ENCODE peak calls at places on chromosomes 6 and 20, in four cellular contexts. L, T, Y and M are unnamed samples.

GRCh38 chr6:26246553-26246952 is 118.4 kb upstream of the BTN3A2 start:
- DNase-seq in Y (no peak), L (no peak), T (no peak), M (no peak)

GRCh38 chr20:33601861-33602260 is 60.3 kb upstream of the C20orf144 start:
- DNase-seq in Y (no peak), L (no peak), T (no peak), M (no peak)

GRCh38 chr6:111870054-111870750 is 3.0 kb downstream of the FYN start:
- DNase-seq in Y (no peak), L (no peak), T (no peak), M (no peak)

GRCh38 chr6:155418017-155418749 is 37.5 kb downstream of the NOX3 start:
- DNase-seq in T (peak; percentile 77), L (peak; percentile 51), Y (no peak), M (peak; percentile 50)

GRCh38 chr6:40330301-40330721 is 256.9 kb downstream of the LRFN2 start:
- DNase-seq in Y (no peak), L (no peak), T (no peak), M (no peak)

GRCh38 chr6:168032383-168032760 is 34.9 kb downstream of the KIF25 start:
- DNase-seq in T (peak; percentile 69), L (peak; percentile 58), Y (peak; percentile 61), M (peak; percentile 82)

GRCh38 chr6:110864816-110865215 is 9.8 kb upstream of the AMD1 start:
- DNase-seq in T (no peak), Y (no peak), L (no peak), M (peak; percentile 36)

GRCh38 chr6:84061613-84062398 is 28.2 kb downstream of the MRAP2 start:
- DNase-seq in L (no peak), T (no peak), Y (no peak), M (no peak)

GRCh38 chr6:43938178-43939101 is 168.4 kb downstream of the VEGFA start:
- DNase-seq in L (no peak), T (no peak), Y (no peak), M (peak; percentile 35)

GRCh38 chr20:39112196-39112743 is 150.1 kb downstream of the DHX35 start:
- DNase-seq in Y (peak; percentile 82), L (peak; percentile 39), T (peak; percentile 56), M (peak; percentile 37)

GRCh38 chr20:10357061-10357708 is 76.8 kb downstream of the MKKS start:
- DNase-seq in Y (no peak), L (no peak), T (no peak), M (no peak)

GRCh38 chr20:34997171-34997570 is 41.5 kb downstream of the MYH7B start:
- DNase-seq in Y (no peak), L (peak; percentile 34), T (no peak), M (peak; percentile 34)

GRCh38 chr20:39533858-39534257 is 571.7 kb downstream of the DHX35 start:
- DNase-seq in T (no peak), L (no peak), Y (no peak), M (no peak)

GRCh38 chr6:35049346-35049745 is 91.8 kb downstream of the TCP11 start:
- DNase-seq in L (no peak), Y (no peak), T (no peak), M (no peak)

GRCh38 chr6:53744321-53744720 is 50.5 kb upstream of the LRRC1 start:
- DNase-seq in T (no peak), Y (peak; percentile 28), L (no peak), M (no peak)

GRCh38 chr6:30260036-30260504 is 46.9 kb upstream of the TRIM26 start:
- DNase-seq in L (peak; percentile 17), Y (peak; percentile 27), T (no peak), M (peak; percentile 16)

GRCh38 chr20:57710841-57711240 is 1.0 kb upstream of the PMEPA1 start:
- DNase-seq in T (no peak), L (no peak), Y (no peak), M (no peak)

GRCh38 chr6:45845546-45845945 is 170.1 kb downstream of the CLIC5 start:
- DNase-seq in Y (no peak), T (peak; percentile 20), L (peak; percentile 56), M (peak; percentile 43)

GRCh38 chr6:10300071-10300470 is 114.8 kb downstream of the TFAP2A start:
- DNase-seq in Y (no peak), T (no peak), L (no peak), M (no peak)

GRCh38 chr6:43898358-43899131 is 128.5 kb downstream of the VEGFA start:
- DNase-seq in Y (no peak), L (no peak), T (no peak), M (no peak)

GRCh38 chr6:35427851-35428321 is 24.3 kb upstream of the FANCE start:
- DNase-seq in Y (no peak), T (peak; percentile 53), L (peak; percentile 86), M (peak; percentile 50)

GRCh38 chr20:50844430-50845100 is 49.7 kb downstream of the BCAS4 start:
- DNase-seq in T (peak; percentile 90), L (peak; percentile 55), Y (no peak), M (peak; percentile 14)

GRCh38 chr6:19558934-19559333 is 278.2 kb upstream of the ID4 start:
- DNase-seq in L (no peak), Y (no peak), T (no peak), M (no peak)

GRCh38 chr20:44533928-44534327 is 12.1 kb upstream of the SERINC3 start:
- DNase-seq in T (no peak), Y (no peak), L (no peak), M (no peak)

GRCh38 chr20:10313701-10314100 is 95.1 kb downstream of the SNAP25 start:
- DNase-seq in Y (peak; percentile 10), L (peak; percentile 33), T (no peak), M (no peak)

GRCh38 chr6:146785001-146785585 is 186.3 kb downstream of the ADGB start:
- DNase-seq in Y (peak; percentile 49), T (peak; percentile 65), L (peak; percentile 58), M (peak; percentile 58)

GRCh38 chr20:63082308-63082938 is 75.7 kb upstream of the BHLHE23 start:
- DNase-seq in L (no peak), Y (peak; percentile 73), T (peak; percentile 40), M (peak; percentile 28)

GRCh38 chr6:71043902-71044301 is 87.0 kb upstream of the B3GAT2 start:
- DNase-seq in L (no peak), T (peak; percentile 20), Y (no peak), M (no peak)
- TF ChIP-seq CTCF in L (no peak), T (no peak), Y (no peak), M (no peak)

GRCh38 chr6:69699655-69700054 is 97.2 kb downstream of the LMBRD1 start:
- DNase-seq in Y (no peak), L (no peak), T (no peak), M (no peak)
- TF ChIP-seq CTCF in Y (no peak), L (no peak), T (no peak), M (no peak)

GRCh38 chr6:119331676-119332286 is 17.8 kb downstream of the MAN1A1 start:
- DNase-seq in T (no peak), Y (no peak), L (no peak), M (no peak)

GRCh38 chr6:119333063-119333609 is 16.4 kb downstream of the MAN1A1 start:
- DNase-seq in T (no peak), L (no peak), Y (no peak), M (no peak)

GRCh38 chr6:119330520-119330919 is 19.0 kb downstream of the MAN1A1 start:
- DNase-seq in L (no peak), Y (no peak), T (no peak), M (no peak)

GRCh38 chr6:119334535-119335264 is 14.9 kb downstream of the MAN1A1 start:
- DNase-seq in L (no peak), Y (no peak), T (peak; percentile 74), M (no peak)

GRCh38 chr6:119333707-119334295 is 15.8 kb downstream of the MAN1A1 start:
- DNase-seq in T (no peak), Y (no peak), L (no peak), M (no peak)
- TF ChIP-seq CTCF in T (peak; percentile 31), Y (peak; percentile 53), L (peak; percentile 29), M (peak; percentile 25)

DNA sequence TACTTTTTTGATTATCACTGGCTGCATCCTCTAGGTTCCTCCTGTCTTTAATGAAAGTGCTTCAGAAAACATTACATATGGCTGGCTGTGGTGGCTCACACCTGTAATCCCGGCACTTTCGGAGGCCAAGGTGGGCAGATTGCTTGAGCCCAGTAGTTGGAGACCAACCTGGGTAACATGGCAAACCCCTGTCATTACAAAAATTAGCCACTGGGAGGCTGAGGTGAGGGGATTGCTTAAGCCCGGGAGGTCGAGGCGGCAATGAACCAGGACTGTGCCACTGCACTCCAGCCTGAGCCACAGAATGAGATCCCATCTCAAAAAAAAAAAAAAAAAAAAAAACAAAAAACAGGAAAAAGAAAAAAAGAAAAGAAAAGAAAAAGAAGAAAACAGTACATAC is 35.3 kb downstream of the BEND3 start:
- DNase-seq in Y (no peak), L (no peak), T (no peak), M (no peak)
- TF ChIP-seq CTCF in Y (peak; percentile 18), L (peak; percentile 32), T (peak; percentile 27), M (peak; percentile 34)

GRCh38 chr6:141594874-141595273 is 537.9 kb upstream of the GJE1 start:
- DNase-seq in L (no peak), T (no peak), Y (no peak), M (no peak)
- TF ChIP-seq CTCF in L (peak; percentile 29), T (peak; percentile 23), Y (no peak), M (peak; percentile 10)

GRCh38 chr6:69763763-69764162 is 33.0 kb downstream of the LMBRD1 start:
- DNase-seq in L (no peak), Y (no peak), T (no peak), M (no peak)

GRCh38 chr6:69771158-69771906 is 25.5 kb downstream of the LMBRD1 start:
- DNase-seq in Y (no peak), L (no peak), T (peak; percentile 64), M (no peak)

GRCh38 chr6:69768664-69769063 is 28.1 kb downstream of the LMBRD1 start:
- DNase-seq in T (peak; percentile 23), Y (no peak), L (no peak), M (no peak)
- TF ChIP-seq CTCF in T (peak; percentile 39), Y (peak; percentile 36), L (peak; percentile 6), M (no peak)

DNA sequence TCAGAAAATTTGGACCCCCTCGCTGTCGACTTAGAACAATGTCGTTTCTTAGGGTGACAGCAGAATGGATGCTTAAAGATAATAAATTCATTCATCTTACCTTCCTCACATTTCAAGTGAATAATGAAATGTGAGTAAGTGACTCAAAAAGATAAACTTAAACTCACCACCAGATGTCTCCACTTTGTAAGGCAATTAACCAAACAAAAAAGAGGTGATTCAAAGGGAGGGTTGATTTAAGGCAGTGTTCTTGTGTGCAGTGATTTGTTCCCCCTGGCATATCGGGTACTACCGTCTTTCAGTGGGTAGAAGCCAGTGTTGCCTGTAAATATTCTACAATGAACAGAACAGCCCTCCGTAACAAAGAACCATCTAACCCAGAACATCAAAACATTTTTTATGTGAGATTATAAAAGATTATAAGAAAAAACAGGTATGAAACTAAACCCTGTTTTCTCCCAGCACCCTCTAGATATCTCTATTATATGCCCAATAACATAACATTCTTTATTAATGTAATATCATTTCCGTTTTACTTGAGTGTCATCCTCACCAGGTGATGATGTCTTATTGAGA is 589.7 kb downstream of the CBLN4 start:
- DNase-seq in L (no peak), T (no peak), Y (peak; percentile 38), M (peak; percentile 3)
- TF ChIP-seq CTCF in L (no peak), T (no peak), Y (peak; percentile 57), M (no peak)

GRCh38 chr6:109595998-109596397 is 95.0 kb downstream of the AK9 start:
- DNase-seq in T (peak; percentile 47), L (peak; percentile 33), Y (peak; percentile 31), M (peak; percentile 42)
- TF ChIP-seq CTCF in T (peak; percentile 54), L (peak; percentile 30), Y (peak; percentile 50), M (peak; percentile 56)